ENCODE peak calls at places on chromosomes 13 and 19, in five cellular contexts. E is effector memory CD8-positive, alpha-beta T cell; L is foreskin fibroblast; M is T-helper 2 cell; V is activated T-helper 1 cell treated with anti-CD3 and anti-CD28 coated beads, Interleukin-2, amount 50 U/mL, for 16 hours. U is an unnamed sample.

GRCh38 chr13:67971291-67971690 is 741.2 kb upstream of the PCDH9 start:
- DNase-seq in E (no peak), L (no peak), M (no peak), V (no peak), U (no peak)

GRCh38 chr13:27170221-27170520 is 1.4 kb downstream of the USP12 start:
- DNase-seq in E (no peak), L (peak), M (no peak), V (no peak), U (no peak)

GRCh38 chr13:23020246-23020843 is 160.4 kb upstream of the SGCG start:
- DNase-seq in E (peak), L (peak), M (no peak), V (no peak), U (no peak)

GRCh38 chr13:48600374-48601364 is 53.1 kb upstream of the CYSLTR2 start:
- DNase-seq in E (no peak), L (peak), M (no peak), V (no peak), U (no peak)

GRCh38 chr19:15181394-15181793 is 19.4 kb downstream of the NOTCH3 start:
- DNase-seq in E (no peak), L (no peak), M (no peak), V (no peak), U (no peak)

GRCh38 chr19:35313614-35314013 is 15.4 kb upstream of the CD22 start:
- DNase-seq in E (no peak), L (peak), M (no peak), V (no peak), U (no peak)

GRCh38 chr13:25859528-25859927 is 192.3 kb downstream of the SHISA2 start:
- DNase-seq in E (no peak), L (no peak), M (no peak), V (no peak), U (no peak)

GRCh38 chr13:44273991-44274810 is 99.4 kb upstream of the SERP2 start:
- DNase-seq in E (peak), L (peak), M (no peak), V (no peak), U (peak)

GRCh38 chr13:43484432-43485225 is 302.1 kb downstream of the ENOX1 start:
- DNase-seq in E (no peak), L (no peak), M (no peak), V (no peak), U (no peak)

GRCh38 chr13:113327766-113328391 is 30.8 kb downstream of the LAMP1 start:
- DNase-seq in E (no peak), L (no peak), M (no peak), V (no peak), U (no peak)

GRCh38 chr13:51978836-51979556 is 32.3 kb downstream of the ATP7B start:
- DNase-seq in E (no peak), L (no peak), M (no peak), V (no peak), U (no peak)

GRCh38 chr13:30906411-30906990 is 430 bp downstream of the MEDAG start:
- DNase-seq in E (no peak), L (no peak), M (no peak), V (no peak), U (no peak)